ENCODE peak calls at places on chromosomes 13 and 19, in six cellular contexts. F, Z, A, S, B and H are unnamed samples. For H3K36me3, the result is how much of the 10 kb centered on the place peaks cover.

GRCh38 chr13:96100457-96101220 is 10.7 kb downstream of the HS6ST3 start:
- DNase-seq in F (no peak), Z (no peak), A (no peak), S (no peak), B (no peak), H (no peak)

GRCh38 chr13:47680752-47681151 is 320.3 kb downstream of the SUCLA2 start:
- DNase-seq in F (no peak), Z (no peak), A (no peak), S (no peak), B (no peak), H (no peak)

GRCh38 chr19:46977548-46977947 is 42.1 kb upstream of the NPAS1 start:
- DNase-seq in F (no peak), Z (no peak), A (no peak), S (no peak), B (no peak), H (no peak)

GRCh38 chr13:43939149-43939548 is 59.4 kb downstream of the LACC1 start:
- DNase-seq in F (no peak), Z (no peak), A (no peak), S (no peak), B (no peak), H (no peak)

GRCh38 chr13:112995395-112996091 is 26.5 kb downstream of the MCF2L start:
- DNase-seq in F (no peak), Z (peak), A (no peak), S (no peak), B (no peak), H (no peak)

GRCh38 chr13:85610024-85610423 is 189.2 kb downstream of the SLITRK6 start:
- DNase-seq in F (no peak), Z (no peak), A (no peak), S (no peak), B (no peak), H (no peak)

GRCh38 chr13:95255072-95255732 is 46.0 kb downstream of the ABCC4 start:
- DNase-seq in F (no peak), Z (no peak), A (no peak), S (no peak), B (no peak), H (no peak)

GRCh38 chr13:29815336-29815735 is 35.1 kb downstream of the UBL3 start:
- DNase-seq in F (no peak), Z (no peak), A (no peak), S (no peak), B (no peak), H (no peak)

GRCh38 chr19:30649934-30650614 is 277.9 kb downstream of the ZNF536 start:
- DNase-seq in F (no peak), Z (no peak), A (no peak), S (peak), B (no peak), H (no peak)

GRCh38 chr13:42478531-42479156 is 95.3 kb upstream of the TNFSF11 start:
- DNase-seq in F (no peak), Z (no peak), A (no peak), S (peak), B (no peak), H (no peak)

GRCh38 chr19:49173198-49173597 is 15.6 kb downstream of the TRPM4 start:
- DNase-seq in F (no peak), Z (no peak), A (no peak), S (no peak), B (no peak), H (no peak)

GRCh38 chr13:109783815-109784589 is 2.4 kb downstream of the IRS2 start:
- DNase-seq in F (peak), Z (no peak), A (no peak), S (no peak), B (no peak), H (no peak)

GRCh38 chr19:48393559-48394330 is at the start of gene GRIN2D:
- DNase-seq in F (no peak), Z (peak), A (no peak), S (no peak), B (no peak), H (no peak)

GRCh38 chr19:12527034-12527836 is 24.0 kb downstream of the ZNF564 start:
- DNase-seq in F (no peak), Z (no peak), A (no peak), S (no peak), B (no peak), H (no peak)

GRCh38 chr13:32917504-32917903 is 98.7 kb upstream of the KL start:
- DNase-seq in F (no peak), Z (no peak), A (no peak), S (no peak), B (no peak), H (no peak)

GRCh38 chr13:25169951-25170553 is 2.0 kb downstream of the AMER2 start:
- DNase-seq in F (no peak), Z (no peak), A (no peak), S (no peak), B (no peak), H (no peak)

GRCh38 chr13:66312312-66313087 is 917.6 kb downstream of the PCDH9 start:
- DNase-seq in F (no peak), Z (peak), A (no peak), S (no peak), B (no peak), H (peak)

GRCh38 chr13:72983085-72983768 is 75.6 kb upstream of the KLF5 start:
- DNase-seq in F (no peak), Z (peak), A (no peak), S (no peak), B (no peak), H (no peak)

GRCh38 chr13:75359266-75359665 is 122.7 kb downstream of the TBC1D4 start:
- DNase-seq in F (no peak), Z (no peak), A (no peak), S (peak), B (no peak), H (no peak)

GRCh38 chr19:35037716-35038622 is 3.6 kb upstream of the HPN start:
- DNase-seq in F (no peak), Z (no peak), A (peak), S (no peak), B (no peak), H (peak)

GRCh38 chr19:11295665-11296245 is at the start of gene TSPAN16:
- DNase-seq in F (no peak), Z (no peak), A (no peak), S (no peak), B (no peak), H (no peak)

GRCh38 chr13:49922301-49922700 is 13.8 kb downstream of the SPRYD7 start:
- DNase-seq in F (no peak), Z (no peak), A (no peak), S (no peak), B (no peak), H (no peak)

DNA sequence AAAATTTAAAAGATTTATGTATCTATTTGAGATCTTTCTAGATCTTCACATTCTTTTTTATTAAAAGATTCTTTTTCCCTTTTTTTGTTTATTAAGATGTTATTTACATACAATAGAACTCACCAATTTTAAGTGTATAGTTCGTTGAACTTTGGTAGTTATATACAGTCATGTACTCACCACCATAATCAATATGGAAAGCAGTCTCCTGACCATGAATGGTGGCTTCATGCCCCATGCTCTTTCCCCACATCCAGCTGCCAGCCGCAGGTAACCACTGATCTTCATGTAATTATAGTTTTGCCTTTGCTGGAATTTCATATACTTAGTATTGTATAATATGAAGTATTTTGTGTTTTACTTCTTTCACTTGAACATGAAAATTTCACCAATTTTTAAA is 20.6 kb upstream of the GPR183 start:
- DNase-seq in F (no peak), Z (no peak), A (no peak), S (no peak), B (no peak), H (no peak)
- H3K36me3 ChIP-seq in F (under half), Z (under half), A (under half), S (under half), B (under half), H (under half)

GRCh38 chr19:1863638-1864479 is 480 bp upstream of the KLF16 start:
- DNase-seq in F (peak), Z (peak), A (peak), S (peak), B (peak), H (peak)
- H3K27ac ChIP-seq in F (peak), Z (peak), A (peak), S (peak), B (peak), H (peak)

GRCh38 chr13:100542546-100543156 is 45.9 kb downstream of the GGACT start:
- DNase-seq in F (no peak), Z (no peak), A (no peak), S (no peak), B (no peak), H (no peak)
- TF ChIP-seq CTCF in F (peak), Z (peak), A (peak), S (peak), B (peak), H (peak)

GRCh38 chr19:54155694-54156093 is 3.8 kb downstream of the LENG1 start:
- DNase-seq in F (no peak), Z (no peak), A (no peak), S (no peak), B (no peak), H (no peak)
- H3K36me3 ChIP-seq in F (under half), Z (under half), A (under half), S (half or more), B (half or more), H (half or more)

GRCh38 chr19:21020298-21021227 is at the start of gene ZNF430:
- DNase-seq in F (peak), Z (peak), A (peak), S (peak), B (peak), H (peak)

GRCh38 chr19:21028969-21029268 is 8.5 kb downstream of the ZNF430 start:
- DNase-seq in F (no peak), Z (no peak), A (no peak), S (no peak), B (no peak), H (no peak)

GRCh38 chr19:21023901-21024300 is 3.4 kb downstream of the ZNF430 start:
- DNase-seq in F (no peak), Z (no peak), A (no peak), S (no peak), B (no peak), H (no peak)

DNA sequence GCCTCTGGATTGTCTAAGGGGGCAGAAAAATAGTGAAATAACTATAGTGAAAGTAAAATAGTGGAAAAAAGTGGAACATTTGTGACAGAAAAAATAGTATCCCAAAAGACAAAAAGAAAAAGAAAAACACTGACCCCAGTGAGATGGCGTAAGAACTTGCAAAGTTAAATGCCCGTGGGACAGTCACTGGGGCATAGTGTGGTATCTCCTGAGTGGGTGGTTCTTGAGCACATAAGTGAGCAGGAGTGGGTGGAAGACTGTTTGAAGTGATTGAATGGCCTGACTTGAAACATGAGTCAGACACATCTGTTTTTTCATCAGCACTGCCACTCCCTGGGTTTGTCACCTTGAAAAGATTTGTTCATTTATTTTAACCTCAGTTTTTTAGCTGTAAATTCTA is 2.5 kb downstream of the ZNF430 start:
- DNase-seq in F (no peak), Z (no peak), A (no peak), S (peak), B (no peak), H (no peak)
- H3K27ac ChIP-seq in F (no peak), Z (no peak), A (no peak), S (peak), B (no peak), H (no peak)

GRCh38 chr13:21176195-21176981 is at the start of the genes MRPL57 and SKA3:
- DNase-seq in F (peak), Z (peak), A (peak), S (peak), B (peak), H (peak)
- TF ChIP-seq CTCF in F (peak), Z (peak), A (no peak), S (no peak), B (peak), H (peak)